ENCODE peak calls at places on chromosomes 11 and 22, in ten cellular contexts. E, Z, R, M, A, C, U, K, G and V are unnamed samples.

GRCh38 chr11:45087301-45087700 is 59.1 kb upstream of the PRDM11 start:
- DNase-seq in G (no peak), M (no peak), E (no peak), U (no peak), C (peak; percentile 98), K (no peak), R (no peak), A (no peak), Z (no peak), V (no peak)

GRCh38 chr22:30196141-30196866 is 50.3 kb downstream of the LIF start:
- DNase-seq in E (peak; percentile 95), U (peak; percentile 100), K (peak; percentile 58), M (peak; percentile 98), C (peak; percentile 86), R (peak; percentile 78), G (peak; percentile 100), A (no peak), Z (peak; percentile 60), V (peak; percentile 82)

GRCh38 chr22:49921508-49922278 is 3.3 kb downstream of the CRELD2 start:
- DNase-seq in M (no peak), G (no peak), E (no peak), R (no peak), A (no peak), C (no peak), Z (no peak), K (no peak), U (no peak), V (no peak)

GRCh38 chr11:44793350-44794090 is 66.8 kb downstream of the TSPAN18 start:
- DNase-seq in A (no peak), R (no peak), M (no peak), U (peak; percentile 18), Z (no peak), E (no peak), K (no peak), C (no peak), G (no peak), V (no peak)

GRCh38 chr11:96263361-96263763 is 79.6 kb downstream of the MAML2 start:
- DNase-seq in K (no peak), M (no peak), Z (no peak), A (no peak), E (peak; percentile 45), C (peak; percentile 87), U (peak; percentile 90), G (peak; percentile 90), R (no peak), V (no peak)

GRCh38 chr11:9092846-9093778 is 1.7 kb upstream of the SCUBE2 start:
- DNase-seq in K (no peak), C (peak; percentile 22), A (no peak), E (peak; percentile 24), U (peak; percentile 5), M (no peak), G (peak; percentile 11), Z (no peak), R (no peak), V (no peak)

GRCh38 chr22:20918663-20919220 is 1.5 kb downstream of the CRKL start:
- DNase-seq in E (no peak), K (no peak), M (no peak), Z (no peak), C (peak; percentile 19), A (no peak), R (no peak), U (no peak), G (no peak), V (peak; percentile 8)

GRCh38 chr11:36608491-36609199 is 10.6 kb upstream of the RAG2 start:
- DNase-seq in E (no peak), R (no peak), Z (no peak), G (no peak), C (no peak), U (no peak), M (no peak), A (no peak), K (no peak), V (no peak)

GRCh38 chr22:32823024-32823730 is 21.7 kb downstream of the TIMP3 start:
- DNase-seq in U (no peak), K (peak; percentile 70), Z (peak; percentile 48), C (peak; percentile 58), M (no peak), R (no peak), E (no peak), G (peak; percentile 52), A (no peak), V (peak; percentile 28)

GRCh38 chr22:22815397-22816170 is 72.0 kb upstream of the IGLL5 start:
- DNase-seq in E (no peak), A (no peak), G (no peak), Z (no peak), M (no peak), C (peak; percentile 85), U (no peak), R (no peak), K (no peak), V (no peak)

GRCh38 chr22:48535868-48536690 is 1291.6 kb downstream of the BRD1 start:
- DNase-seq in R (no peak), Z (no peak), K (no peak), E (no peak), A (no peak), U (no peak), M (no peak), C (no peak), G (no peak), V (no peak)
- TF ChIP-seq CTCF in R (no peak), Z (no peak), K (no peak), E (no peak), A (no peak), U (no peak), M (no peak), C (no peak), G (no peak), V (no peak)

DNA sequence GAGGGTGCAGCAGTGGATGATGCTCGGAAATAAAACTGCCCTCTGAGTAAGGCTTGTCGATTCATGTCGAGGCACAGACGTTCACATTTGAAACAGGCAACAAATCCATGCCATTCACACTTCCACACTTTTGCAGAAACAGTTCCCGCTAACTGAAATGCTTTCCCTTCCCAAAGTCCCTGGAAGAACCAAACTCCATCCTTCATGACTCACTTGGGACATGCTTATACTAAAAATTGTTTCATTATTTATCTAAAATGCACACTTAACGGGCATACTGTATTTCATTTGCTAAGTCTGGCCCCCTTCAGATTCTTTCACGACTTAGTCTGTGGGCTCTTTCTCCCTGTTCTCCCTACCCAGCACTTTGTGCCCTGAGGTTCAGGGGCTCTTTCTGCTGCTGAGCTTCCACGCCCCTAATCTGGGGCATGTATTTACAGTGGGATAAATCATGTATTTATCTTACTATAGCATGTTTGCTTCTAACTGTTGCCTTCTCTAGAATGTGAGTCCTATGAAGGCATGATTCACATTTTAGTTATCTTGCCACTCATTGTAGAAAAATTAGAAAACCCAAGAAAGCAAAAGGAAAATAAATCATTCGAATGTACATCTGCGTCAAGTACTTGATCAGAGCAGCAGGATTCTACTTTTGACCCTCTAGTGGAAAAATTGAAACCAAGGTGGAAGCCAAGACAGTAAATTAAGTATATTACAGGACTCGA is 12.5 kb downstream of the SCGB1A1 start:
- DNase-seq in E (no peak), G (peak; percentile 78), Z (no peak), R (no peak), C (no peak), K (no peak), M (no peak), U (peak; percentile 78), A (no peak), V (no peak)
- TF ChIP-seq CTCF in E (no peak), G (no peak), Z (no peak), R (no peak), C (no peak), K (no peak), M (no peak), U (no peak), A (no peak), V (no peak)

GRCh38 chr11:106305458-106305857 is 228.0 kb downstream of the AASDHPPT start:
- DNase-seq in C (no peak), M (no peak), G (no peak), R (no peak), K (no peak), A (no peak), E (no peak), Z (no peak), U (no peak), V (no peak)

GRCh38 chr11:106304274-106304673 is 226.8 kb downstream of the AASDHPPT start:
- DNase-seq in A (no peak), K (no peak), Z (no peak), G (peak; percentile 47), M (no peak), E (no peak), C (no peak), R (no peak), U (peak; percentile 9), V (no peak)

GRCh38 chr11:106309070-106309684 is 231.7 kb downstream of the AASDHPPT start:
- DNase-seq in G (no peak), R (no peak), C (peak; percentile 7), U (no peak), Z (no peak), K (no peak), E (no peak), A (no peak), M (no peak), V (no peak)

GRCh38 chr11:106302416-106302815 is 225.0 kb downstream of the AASDHPPT start:
- DNase-seq in Z (no peak), U (no peak), R (no peak), M (no peak), K (no peak), A (no peak), G (no peak), E (no peak), C (no peak), V (no peak)

GRCh38 chr11:106306942-106307341 is 229.5 kb downstream of the AASDHPPT start:
- DNase-seq in U (peak; percentile 23), R (no peak), G (peak; percentile 33), K (no peak), E (no peak), Z (no peak), A (no peak), C (no peak), M (no peak), V (no peak)
- TF ChIP-seq CTCF in U (peak; percentile 27), R (no peak), G (peak; percentile 24), K (no peak), E (no peak), Z (no peak), A (no peak), C (no peak), M (peak; percentile 26), V (no peak)

DNA sequence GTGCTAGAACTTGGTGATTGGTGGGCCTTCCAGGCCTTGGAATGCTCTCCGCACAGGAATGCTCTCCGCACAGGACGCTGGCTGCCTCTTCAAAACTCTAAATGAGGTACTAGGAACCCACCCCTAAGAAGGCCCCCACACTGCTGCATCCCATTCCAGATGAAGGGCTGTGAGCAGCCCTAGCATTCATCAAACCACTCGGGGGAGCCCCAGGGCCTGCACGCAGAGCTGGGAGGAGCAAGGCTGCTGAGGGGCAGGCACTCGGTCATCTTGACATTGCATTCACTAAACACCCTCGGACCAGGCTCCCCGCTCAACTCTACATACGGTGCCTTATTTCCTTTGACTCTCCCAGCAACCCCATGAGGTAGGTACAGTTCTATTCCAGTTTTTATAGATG is 49.2 kb upstream of the EMID1 start:
- DNase-seq in K (peak; percentile 68), U (no peak), A (no peak), M (no peak), Z (peak; percentile 34), R (no peak), G (peak; percentile 2), C (peak; percentile 63), E (no peak), V (no peak)
- TF ChIP-seq CTCF in K (peak; percentile 40), U (peak; percentile 25), A (no peak), M (peak; percentile 41), Z (no peak), R (no peak), G (peak; percentile 14), C (peak; percentile 45), E (no peak), V (no peak)